ENCODE peak calls at places on chromosomes 7 and 10, in six cellular contexts. One of them, this sample, is unnamed.

GRCh38 chr7:155999631-156000489 is 187.6 kb upstream of the SHH start:
- DNase-seq in transverse colon: no peak
- DNase-seq in heart left ventricle: no peak
- DNase-seq in lower leg skin: peak
- DNase-seq in prostate gland: no peak
- DNase-seq in spleen: no peak
- DNase-seq in this sample: no peak

GRCh38 chr7:298375-298702 is 8.4 kb downstream of the FOXL3 start:
- DNase-seq in lower leg skin: peak
- DNase-seq in transverse colon: no peak
- DNase-seq in spleen: peak
- DNase-seq in heart left ventricle: peak
- DNase-seq in prostate gland: no peak
- DNase-seq in this sample: no peak

GRCh38 chr7:81175291-81175942 is 256.6 kb upstream of the SEMA3C start:
- DNase-seq in transverse colon: no peak
- DNase-seq in spleen: no peak
- DNase-seq in lower leg skin: no peak
- DNase-seq in prostate gland: no peak
- DNase-seq in heart left ventricle: no peak
- DNase-seq in this sample: no peak

GRCh38 chr7:48088559-48089414 is at the start of gene UPP1:
- DNase-seq in spleen: peak
- DNase-seq in heart left ventricle: peak
- DNase-seq in prostate gland: peak
- DNase-seq in transverse colon: peak
- DNase-seq in lower leg skin: peak
- DNase-seq in this sample: peak

GRCh38 chr10:3110782-3111625 is 43.7 kb downstream of the PFKP start:
- DNase-seq in spleen: no peak
- DNase-seq in prostate gland: no peak
- DNase-seq in lower leg skin: no peak
- DNase-seq in transverse colon: no peak
- DNase-seq in heart left ventricle: peak
- DNase-seq in this sample: no peak

GRCh38 chr7:102318482-102318971 is 31.9 kb downstream of the SH2B2 start:
- DNase-seq in prostate gland: no peak
- DNase-seq in transverse colon: no peak
- DNase-seq in lower leg skin: no peak
- DNase-seq in heart left ventricle: peak
- DNase-seq in spleen: peak
- DNase-seq in this sample: peak

GRCh38 chr7:11345621-11346020 is 371.9 kb downstream of the PHF14 start:
- DNase-seq in lower leg skin: no peak
- DNase-seq in prostate gland: no peak
- DNase-seq in spleen: no peak
- DNase-seq in transverse colon: no peak
- DNase-seq in heart left ventricle: no peak
- DNase-seq in this sample: no peak

GRCh38 chr7:18974803-18975202 is 142.6 kb downstream of the TWIST1 start:
- DNase-seq in heart left ventricle: no peak
- DNase-seq in prostate gland: no peak
- DNase-seq in lower leg skin: no peak
- DNase-seq in transverse colon: no peak
- DNase-seq in spleen: no peak
- DNase-seq in this sample: no peak

GRCh38 chr10:113425596-113425995 is 127.3 kb upstream of the HABP2 start:
- DNase-seq in spleen: no peak
- DNase-seq in transverse colon: no peak
- DNase-seq in heart left ventricle: no peak
- DNase-seq in lower leg skin: peak
- DNase-seq in prostate gland: no peak
- DNase-seq in this sample: no peak

GRCh38 chr10:93357680-93358079 is 124.5 kb downstream of the MYOF start:
- DNase-seq in prostate gland: no peak
- DNase-seq in heart left ventricle: no peak
- DNase-seq in lower leg skin: no peak
- DNase-seq in transverse colon: no peak
- DNase-seq in spleen: no peak
- DNase-seq in this sample: no peak

GRCh38 chr10:70462349-70462984 is 16.1 kb upstream of the PALD1 start:
- DNase-seq in prostate gland: peak
- DNase-seq in transverse colon: peak
- DNase-seq in lower leg skin: no peak
- DNase-seq in heart left ventricle: peak
- DNase-seq in spleen: peak
- DNase-seq in this sample: peak

GRCh38 chr10:51532044-51532443 is 167.4 kb downstream of the CSTF2T start:
- DNase-seq in heart left ventricle: no peak
- DNase-seq in prostate gland: no peak
- DNase-seq in lower leg skin: no peak
- DNase-seq in transverse colon: no peak
- DNase-seq in spleen: no peak
- DNase-seq in this sample: no peak

GRCh38 chr10:121088524-121088923 is 237.4 kb downstream of the WDR11 start:
- DNase-seq in transverse colon: peak
- DNase-seq in spleen: no peak
- DNase-seq in lower leg skin: no peak
- DNase-seq in prostate gland: no peak
- DNase-seq in heart left ventricle: no peak
- DNase-seq in this sample: peak

GRCh38 chr10:72483452-72483851 is 128.7 kb upstream of the DNAJB12 start:
- DNase-seq in prostate gland: no peak
- DNase-seq in lower leg skin: no peak
- DNase-seq in transverse colon: no peak
- DNase-seq in heart left ventricle: no peak
- DNase-seq in spleen: peak
- DNase-seq in this sample: no peak

GRCh38 chr7:2412587-2413201 is 9.3 kb downstream of the CHST12 start:
- DNase-seq in lower leg skin: no peak
- DNase-seq in transverse colon: no peak
- DNase-seq in spleen: no peak
- DNase-seq in heart left ventricle: no peak
- DNase-seq in prostate gland: no peak
- DNase-seq in this sample: no peak

GRCh38 chr10:120841522-120842189 is 9.5 kb upstream of the WDR11 start:
- DNase-seq in heart left ventricle: no peak
- DNase-seq in prostate gland: no peak
- DNase-seq in spleen: no peak
- DNase-seq in transverse colon: no peak
- DNase-seq in lower leg skin: no peak
- DNase-seq in this sample: no peak

GRCh38 chr7:17166824-17167379 is 131.6 kb upstream of the AHR start:
- DNase-seq in heart left ventricle: no peak
- DNase-seq in prostate gland: no peak
- DNase-seq in lower leg skin: no peak
- DNase-seq in transverse colon: no peak
- DNase-seq in spleen: no peak
- DNase-seq in this sample: no peak

GRCh38 chr10:6647811-6648526 is 67.9 kb upstream of the PRKCQ start:
- DNase-seq in lower leg skin: no peak
- DNase-seq in prostate gland: no peak
- DNase-seq in transverse colon: peak
- DNase-seq in spleen: peak
- DNase-seq in heart left ventricle: no peak
- DNase-seq in this sample: peak

GRCh38 chr7:45001138-45001694 is 1.2 kb downstream of the CCM2 start:
- DNase-seq in transverse colon: peak
- DNase-seq in lower leg skin: no peak
- DNase-seq in heart left ventricle: no peak
- DNase-seq in prostate gland: no peak
- DNase-seq in spleen: peak
- DNase-seq in this sample: no peak

GRCh38 chr7:79398145-79398749 is 55.2 kb downstream of the MAGI2 start:
- DNase-seq in heart left ventricle: no peak
- DNase-seq in lower leg skin: no peak
- DNase-seq in prostate gland: no peak
- DNase-seq in transverse colon: no peak
- DNase-seq in spleen: no peak
- DNase-seq in this sample: no peak

GRCh38 chr7:126957443-126957842 is 295.3 kb downstream of the GRM8 start:
- DNase-seq in lower leg skin: no peak
- DNase-seq in prostate gland: no peak
- DNase-seq in heart left ventricle: no peak
- DNase-seq in spleen: no peak
- DNase-seq in transverse colon: no peak
- DNase-seq in this sample: no peak

GRCh38 chr10:98555011-98555619 is 108.4 kb upstream of the HPS1 start:
- DNase-seq in spleen: no peak
- DNase-seq in lower leg skin: no peak
- DNase-seq in transverse colon: no peak
- DNase-seq in heart left ventricle: no peak
- DNase-seq in prostate gland: no peak
- DNase-seq in this sample: no peak

GRCh38 chr10:88582806-88583583 is at the start of gene RNLS:
- DNase-seq in spleen: peak
- DNase-seq in transverse colon: peak
- DNase-seq in prostate gland: peak
- DNase-seq in heart left ventricle: peak
- DNase-seq in lower leg skin: peak
- DNase-seq in this sample: peak

DNA sequence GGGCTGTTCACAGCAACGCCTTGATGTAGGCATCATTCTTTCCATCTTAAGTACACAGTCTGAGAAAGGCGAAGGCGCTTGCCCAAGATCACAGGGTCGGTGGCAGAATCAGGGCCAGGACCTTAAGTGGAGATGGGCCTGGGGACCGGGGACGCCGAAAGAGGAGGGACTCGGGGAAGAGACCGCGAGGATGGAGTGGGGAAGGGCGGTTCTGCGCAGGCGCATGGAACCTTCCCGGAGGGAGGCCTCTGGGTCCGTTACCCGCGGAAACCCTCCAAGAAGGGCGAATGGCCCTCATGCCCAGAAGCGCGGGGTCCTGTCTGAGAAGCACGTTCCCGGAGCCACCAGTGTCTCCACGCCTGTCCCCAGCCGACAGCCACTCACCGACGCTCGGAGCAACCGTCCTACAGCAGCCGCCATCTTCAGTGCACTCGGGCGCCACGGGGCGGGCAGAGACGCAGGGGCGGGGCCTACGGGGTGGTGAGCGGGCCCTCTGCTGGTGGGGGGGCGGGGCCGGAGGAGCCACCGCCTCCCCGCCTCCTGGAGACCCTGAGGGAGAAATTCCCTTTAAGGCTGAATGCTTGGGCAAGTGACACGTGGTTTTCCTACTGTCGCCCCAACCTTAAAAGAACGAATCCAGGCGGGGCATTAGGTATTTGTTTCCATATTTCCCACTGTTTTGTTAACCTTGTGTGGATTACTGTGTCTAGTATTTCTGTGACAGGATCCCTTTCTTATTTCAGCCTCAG is at the start of gene PRDX3:
- DNase-seq in lower leg skin: peak
- DNase-seq in spleen: peak
- DNase-seq in heart left ventricle: peak
- DNase-seq in prostate gland: peak
- DNase-seq in transverse colon: peak
- DNase-seq in this sample: peak
- TF ChIP-seq POLR2A in lower leg skin: no peak
- TF ChIP-seq POLR2A in spleen: peak
- TF ChIP-seq POLR2A in heart left ventricle: peak
- TF ChIP-seq POLR2A in prostate gland: peak
- TF ChIP-seq POLR2A in transverse colon: peak
- TF ChIP-seq POLR2A in this sample: peak

GRCh38 chr7:121505540-121506182 is 109.6 kb upstream of the FAM3C start:
- DNase-seq in lower leg skin: no peak
- DNase-seq in spleen: no peak
- DNase-seq in heart left ventricle: no peak
- DNase-seq in transverse colon: no peak
- DNase-seq in prostate gland: no peak
- DNase-seq in this sample: no peak

GRCh38 chr7:121504478-121504877 is 108.4 kb upstream of the FAM3C start:
- DNase-seq in heart left ventricle: no peak
- DNase-seq in transverse colon: no peak
- DNase-seq in lower leg skin: no peak
- DNase-seq in prostate gland: no peak
- DNase-seq in spleen: no peak
- DNase-seq in this sample: peak

GRCh38 chr7:121503730-121504129 is 107.6 kb upstream of the FAM3C start:
- DNase-seq in transverse colon: no peak
- DNase-seq in heart left ventricle: no peak
- DNase-seq in lower leg skin: no peak
- DNase-seq in prostate gland: no peak
- DNase-seq in spleen: no peak
- DNase-seq in this sample: no peak

GRCh38 chr7:121503039-121503438 is 106.9 kb upstream of the FAM3C start:
- DNase-seq in transverse colon: no peak
- DNase-seq in lower leg skin: no peak
- DNase-seq in spleen: no peak
- DNase-seq in heart left ventricle: no peak
- DNase-seq in prostate gland: no peak
- DNase-seq in this sample: no peak

GRCh38 chr7:121505021-121505420 is 108.9 kb upstream of the FAM3C start:
- DNase-seq in spleen: no peak
- DNase-seq in heart left ventricle: no peak
- DNase-seq in prostate gland: no peak
- DNase-seq in transverse colon: no peak
- DNase-seq in lower leg skin: no peak
- DNase-seq in this sample: no peak
- TF ChIP-seq POLR2A in spleen: no peak
- TF ChIP-seq POLR2A in heart left ventricle: no peak
- TF ChIP-seq POLR2A in prostate gland: no peak
- TF ChIP-seq POLR2A in transverse colon: no peak
- TF ChIP-seq POLR2A in lower leg skin: no peak
- TF ChIP-seq POLR2A in this sample: no peak

GRCh38 chr10:30784896-30785605 is 155.5 kb upstream of the LYZL2 start:
- DNase-seq in lower leg skin: peak
- DNase-seq in heart left ventricle: peak
- DNase-seq in prostate gland: peak
- DNase-seq in transverse colon: peak
- DNase-seq in spleen: peak
- DNase-seq in this sample: peak
- TF ChIP-seq POLR2A in lower leg skin: no peak
- TF ChIP-seq POLR2A in heart left ventricle: peak
- TF ChIP-seq POLR2A in prostate gland: no peak
- TF ChIP-seq POLR2A in transverse colon: peak
- TF ChIP-seq POLR2A in spleen: no peak
- TF ChIP-seq POLR2A in this sample: peak

GRCh38 chr7:149780636-149781419 is 7.4 kb upstream of the ZNF467 start:
- DNase-seq in heart left ventricle: no peak
- DNase-seq in lower leg skin: no peak
- DNase-seq in transverse colon: no peak
- DNase-seq in spleen: no peak
- DNase-seq in prostate gland: no peak
- DNase-seq in this sample: no peak

GRCh38 chr7:149781921-149782320 is 8.5 kb upstream of the ZNF467 start:
- DNase-seq in lower leg skin: no peak
- DNase-seq in transverse colon: no peak
- DNase-seq in prostate gland: no peak
- DNase-seq in heart left ventricle: no peak
- DNase-seq in spleen: no peak
- DNase-seq in this sample: no peak

GRCh38 chr7:149783386-149784250 is 10.2 kb upstream of the ZNF467 start:
- DNase-seq in spleen: no peak
- DNase-seq in heart left ventricle: no peak
- DNase-seq in prostate gland: no peak
- DNase-seq in transverse colon: no peak
- DNase-seq in lower leg skin: no peak
- DNase-seq in this sample: no peak

GRCh38 chr7:149784251-149784608 is 10.8 kb upstream of the ZNF467 start:
- DNase-seq in spleen: no peak
- DNase-seq in heart left ventricle: no peak
- DNase-seq in lower leg skin: no peak
- DNase-seq in prostate gland: no peak
- DNase-seq in transverse colon: no peak
- DNase-seq in this sample: no peak

GRCh38 chr7:149782682-149783345 is 9.4 kb upstream of the ZNF467 start:
- DNase-seq in transverse colon: no peak
- DNase-seq in lower leg skin: no peak
- DNase-seq in spleen: no peak
- DNase-seq in prostate gland: no peak
- DNase-seq in heart left ventricle: no peak
- DNase-seq in this sample: no peak
- TF ChIP-seq POLR2A in transverse colon: no peak
- TF ChIP-seq POLR2A in lower leg skin: no peak
- TF ChIP-seq POLR2A in spleen: no peak
- TF ChIP-seq POLR2A in prostate gland: no peak
- TF ChIP-seq POLR2A in heart left ventricle: no peak
- TF ChIP-seq POLR2A in this sample: no peak